ENCODE peak calls at places on chromosomes 11 and 22, in nine cellular contexts. J is astrocyte of the cerebellum; M is activated T-cell treated with anti-CD3 and anti-CD28 coated beads for 1 hour; H is Right ventricle myocardium superior; U is lower lobe of right lung; L is activated CD8-positive, alpha-beta memory T cell treated with anti-CD3 and anti-CD28 coated beads, Interleukin-2, amount 50 U/mL, for 48 hours; E is lower leg skin; F is IMR-90; V is fibroblast of pulmonary artery. O is an unnamed sample.

GRCh38 chr11:84261707-84262106 is 975.5 kb upstream of the CCDC90B start:
- DNase-seq in U (no peak), V (no peak), L (no peak), M (no peak), E (no peak), F (no peak), J (no peak), H (no peak), O (no peak)

GRCh38 chr11:96098511-96099241 is 174.8 kb upstream of the MTMR2 start:
- DNase-seq in E (no peak), M (no peak), L (no peak), V (peak), F (peak), H (peak), U (no peak), J (no peak), O (no peak)

GRCh38 chr11:15677181-15677580 is 562.5 kb downstream of the INSC start:
- DNase-seq in E (no peak), U (no peak), J (no peak), F (no peak), V (no peak), H (no peak), L (no peak), M (no peak), O (no peak)

GRCh38 chr11:6404341-6405038 is 14.2 kb downstream of the SMPD1 start:
- DNase-seq in J (no peak), E (no peak), L (peak), F (peak), V (no peak), H (no peak), U (peak), M (no peak), O (no peak)

GRCh38 chr22:42855211-42855610 is 1.9 kb downstream of the ARFGAP3 start:
- DNase-seq in M (no peak), J (no peak), H (no peak), V (no peak), E (no peak), U (no peak), L (no peak), F (no peak), O (no peak)

GRCh38 chr11:122523841-122524531 is 131.5 kb upstream of the UBASH3B start:
- DNase-seq in F (no peak), E (no peak), M (no peak), V (no peak), H (no peak), L (no peak), U (no peak), J (peak), O (no peak)

GRCh38 chr22:38239101-38239761 is 33.6 kb downstream of the TMEM184B start:
- DNase-seq in E (no peak), F (peak), U (no peak), M (no peak), L (no peak), H (no peak), V (peak), J (no peak), O (peak)

GRCh38 chr11:104858882-104859735 is 39.2 kb downstream of the CASP12 start:
- DNase-seq in M (no peak), E (no peak), V (no peak), L (no peak), H (no peak), U (no peak), F (no peak), J (no peak), O (no peak)

GRCh38 chr22:33274214-33274828 is 216.1 kb upstream of the SYN3 start:
- DNase-seq in J (no peak), H (no peak), L (peak), V (peak), U (no peak), F (no peak), E (no peak), M (no peak), O (no peak)

GRCh38 chr11:78606667-78607066 is 32.0 kb upstream of the NARS2 start:
- DNase-seq in M (no peak), F (no peak), L (no peak), J (no peak), H (no peak), E (no peak), V (no peak), U (no peak), O (no peak)

O was measured in dermis blood vessel endothelial cell.